ENCODE peak calls at places on chromosomes 13 and 19, in seven cellular contexts. I is GM06990; J is heart right ventricle; E is uterus; Q is BJ; W is endodermal cell; N is CD4-positive, alpha-beta T cell. X is an unnamed sample.

GRCh38 chr13:99067160-99067985 is 89.5 kb upstream of the DOCK9 start:
- DNase-seq in I (no peak), J (no peak), E (no peak), Q (peak; percentile 66), W (no peak), N (no peak), X (no peak)

GRCh38 chr13:42959615-42960014 is 32.4 kb downstream of the EPSTI1 start:
- DNase-seq in I (no peak), J (no peak), E (no peak), Q (no peak), W (no peak), N (no peak), X (no peak)

GRCh38 chr19:8611391-8611883 is 922 bp upstream of the ADAMTS10 start:
- DNase-seq in I (no peak), J (peak; percentile 55), E (peak; percentile 36), Q (no peak), W (peak; percentile 57), N (no peak), X (no peak)

GRCh38 chr13:74562381-74562780 is 428.2 kb upstream of the KLF12 start:
- DNase-seq in I (no peak), J (no peak), E (no peak), Q (no peak), W (no peak), N (no peak), X (no peak)

GRCh38 chr19:33302974-33303790 is 848 bp upstream of the CEBPA start:
- DNase-seq in I (peak; percentile 53), J (peak; percentile 58), E (peak; percentile 50), Q (no peak), W (peak; percentile 88), N (no peak), X (peak; percentile 64)

GRCh38 chr13:21058361-21058760 is 3.0 kb downstream of the LATS2 start:
- DNase-seq in I (no peak), J (no peak), E (no peak), Q (no peak), W (no peak), N (no peak), X (no peak)

GRCh38 chr19:56146904-56147303 is 5.8 kb downstream of the ZNF444 start:
- DNase-seq in I (no peak), J (no peak), E (no peak), Q (no peak), W (no peak), N (no peak), X (no peak)

GRCh38 chr19:11560404-11560988 is 1.5 kb upstream of the ELOF1 start:
- DNase-seq in I (no peak), J (no peak), E (no peak), Q (no peak), W (peak; percentile 84), N (peak; percentile 48), X (peak; percentile 77)

GRCh38 chr13:76939215-76939614 is 9.1 kb upstream of the ACOD1 start:
- DNase-seq in I (no peak), J (no peak), E (no peak), Q (no peak), W (no peak), N (no peak), X (no peak)

GRCh38 chr19:31233288-31233687 is 115.9 kb downstream of the TSHZ3 start:
- DNase-seq in I (no peak), J (no peak), E (no peak), Q (no peak), W (no peak), N (no peak), X (no peak)

GRCh38 chr19:31231181-31231580 is 118.1 kb downstream of the TSHZ3 start:
- DNase-seq in I (no peak), J (no peak), E (no peak), Q (no peak), W (no peak), N (no peak), X (no peak)

GRCh38 chr19:31235806-31236205 is 113.4 kb downstream of the TSHZ3 start:
- DNase-seq in I (no peak), J (no peak), E (no peak), Q (no peak), W (no peak), N (no peak), X (no peak)

GRCh38 chr19:31232871-31233270 is 116.4 kb downstream of the TSHZ3 start:
- DNase-seq in I (no peak), J (no peak), E (no peak), Q (peak; percentile 93), W (no peak), N (no peak), X (no peak)

DNA sequence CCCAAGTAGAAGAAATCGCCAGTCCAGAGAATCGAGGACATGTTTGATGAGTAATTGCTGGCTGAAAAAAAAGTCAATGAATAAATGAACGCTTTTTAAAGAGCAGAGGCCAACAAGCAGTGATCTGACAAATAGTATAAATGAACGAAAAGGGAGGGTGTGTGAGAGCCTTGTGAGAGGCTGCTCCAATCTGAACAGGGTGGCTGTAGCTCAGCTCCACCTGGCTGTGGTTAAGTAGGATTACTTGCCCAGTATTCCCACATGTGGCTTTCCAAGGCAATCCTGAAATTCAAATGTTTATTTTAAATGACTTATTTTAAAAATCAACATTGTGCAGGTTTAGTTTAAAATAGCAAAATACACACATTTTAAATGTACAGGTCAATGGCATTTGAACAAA is 117.0 kb downstream of the TSHZ3 start:
- DNase-seq in I (no peak), J (no peak), E (no peak), Q (no peak), W (no peak), N (no peak), X (no peak)
- TF ChIP-seq CTCF in I (no peak), J (no peak), E (no peak), Q (no peak), W (peak; percentile 73), N (no peak), X (no peak)

GRCh38 chr13:23557733-23558132 is 12.5 kb upstream of the TNFRSF19 start:
- DNase-seq in I (no peak), J (no peak), E (no peak), Q (no peak), W (no peak), N (no peak), X (no peak)
- TF ChIP-seq CTCF in I (no peak), J (no peak), E (no peak), Q (no peak), W (no peak), N (no peak), X (no peak)

GRCh38 chr19:54159352-54160181 is at the start of gene LENG1:
- DNase-seq in I (peak; percentile 95), J (peak; percentile 96), E (peak; percentile 100), Q (peak; percentile 100), W (peak; percentile 100), N (peak; percentile 100), X (peak; percentile 99)
- TF ChIP-seq CTCF in I (no peak), J (peak; percentile 50), E (peak; percentile 59), Q (no peak), W (peak; percentile 65), N (no peak), X (peak; percentile 34)

GRCh38 chr13:24176351-24177101 is 16.0 kb downstream of the SPATA13 start:
- DNase-seq in I (no peak), J (no peak), E (no peak), Q (no peak), W (peak; percentile 7), N (no peak), X (no peak)
- TF ChIP-seq CTCF in I (no peak), J (no peak), E (no peak), Q (no peak), W (no peak), N (no peak), X (no peak)

GRCh38 chr19:50476943-50477264 is 256 bp upstream of the GARIN5A start:
- DNase-seq in I (no peak), J (no peak), E (no peak), Q (no peak), W (no peak), N (no peak), X (no peak)

GRCh38 chr19:50480281-50481111 is 3.8 kb upstream of the GARIN5A start:
- DNase-seq in I (no peak), J (no peak), E (no peak), Q (no peak), W (peak; percentile 30), N (no peak), X (no peak)

GRCh38 chr19:50477751-50478515 is 1.3 kb upstream of the GARIN5A start:
- DNase-seq in I (no peak), J (no peak), E (no peak), Q (no peak), W (no peak), N (no peak), X (no peak)

GRCh38 chr19:50479761-50480251 is 3.2 kb upstream of the GARIN5A start:
- DNase-seq in I (no peak), J (no peak), E (no peak), Q (no peak), W (no peak), N (no peak), X (no peak)

GRCh38 chr19:50478901-50479715 is 2.5 kb upstream of the GARIN5A start:
- DNase-seq in I (no peak), J (no peak), E (no peak), Q (no peak), W (peak; percentile 86), N (no peak), X (no peak)
- TF ChIP-seq CTCF in I (peak; percentile 44), J (peak; percentile 56), E (no peak), Q (peak; percentile 67), W (peak; percentile 77), N (no peak), X (peak; percentile 23)

GRCh38 chr13:27997904-27998522 is 9.5 kb upstream of the URAD start:
- DNase-seq in I (no peak), J (peak; percentile 31), E (no peak), Q (no peak), W (peak; percentile 86), N (no peak), X (peak; percentile 60)
- TF ChIP-seq CTCF in I (peak; percentile 79), J (peak; percentile 48), E (no peak), Q (peak; percentile 58), W (peak; percentile 75), N (no peak), X (peak; percentile 54)

X was measured in GM13977.